ENCODE peak calls at places on chromosomes 5 and 9, in eight cellular contexts. One of them, this sample, is unnamed.

GRCh38 chr5:32984851-32985250 is 273.7 kb downstream of the NPR3 start:
- DNase-seq in left ventricle myocardium inferior: no peak
- DNase-seq in left cardiac atrium: no peak
- DNase-seq in amniotic stem cell: no peak
- DNase-seq in smooth muscle cell of the brain vasculature: no peak
- DNase-seq in mammary epithelial cell: peak
- DNase-seq in T-helper 2 cell treated with Interferon-gamma antibody and Interleukin-4, amounts not matched to agents 5 μg/mL and 100 μg/mL, for 36 hours: no peak
- DNase-seq in tibial artery: no peak
- DNase-seq in this sample: no peak

GRCh38 chr5:57450991-57451876 is 31.4 kb downstream of the ACTBL2 start:
- DNase-seq in amniotic stem cell: no peak
- DNase-seq in smooth muscle cell of the brain vasculature: no peak
- DNase-seq in mammary epithelial cell: no peak
- DNase-seq in left cardiac atrium: no peak
- DNase-seq in left ventricle myocardium inferior: no peak
- DNase-seq in T-helper 2 cell treated with Interferon-gamma antibody and Interleukin-4, amounts not matched to agents 5 μg/mL and 100 μg/mL, for 36 hours: no peak
- DNase-seq in tibial artery: no peak
- DNase-seq in this sample: no peak

GRCh38 chr9:136694163-136694864 is 7.1 kb upstream of the AGPAT2 start:
- DNase-seq in smooth muscle cell of the brain vasculature: no peak
- DNase-seq in tibial artery: no peak
- DNase-seq in amniotic stem cell: no peak
- DNase-seq in left ventricle myocardium inferior: peak
- DNase-seq in left cardiac atrium: peak
- DNase-seq in T-helper 2 cell treated with Interferon-gamma antibody and Interleukin-4, amounts not matched to agents 5 μg/mL and 100 μg/mL, for 36 hours: peak
- DNase-seq in mammary epithelial cell: peak
- DNase-seq in this sample: peak

GRCh38 chr9:91220491-91221135 is 141.1 kb downstream of the AUH start:
- DNase-seq in smooth muscle cell of the brain vasculature: no peak
- DNase-seq in left cardiac atrium: no peak
- DNase-seq in amniotic stem cell: no peak
- DNase-seq in left ventricle myocardium inferior: no peak
- DNase-seq in tibial artery: no peak
- DNase-seq in mammary epithelial cell: no peak
- DNase-seq in T-helper 2 cell treated with Interferon-gamma antibody and Interleukin-4, amounts not matched to agents 5 μg/mL and 100 μg/mL, for 36 hours: no peak
- DNase-seq in this sample: no peak

GRCh38 chr9:91897201-91897600 is 52.8 kb downstream of the ROR2 start:
- DNase-seq in smooth muscle cell of the brain vasculature: no peak
- DNase-seq in T-helper 2 cell treated with Interferon-gamma antibody and Interleukin-4, amounts not matched to agents 5 μg/mL and 100 μg/mL, for 36 hours: no peak
- DNase-seq in left cardiac atrium: no peak
- DNase-seq in mammary epithelial cell: peak
- DNase-seq in tibial artery: no peak
- DNase-seq in amniotic stem cell: no peak
- DNase-seq in left ventricle myocardium inferior: no peak
- DNase-seq in this sample: no peak

GRCh38 chr9:84597131-84597530 is 72.4 kb upstream of the NTRK2 start:
- DNase-seq in tibial artery: no peak
- DNase-seq in left cardiac atrium: no peak
- DNase-seq in amniotic stem cell: no peak
- DNase-seq in left ventricle myocardium inferior: no peak
- DNase-seq in mammary epithelial cell: no peak
- DNase-seq in T-helper 2 cell treated with Interferon-gamma antibody and Interleukin-4, amounts not matched to agents 5 μg/mL and 100 μg/mL, for 36 hours: no peak
- DNase-seq in smooth muscle cell of the brain vasculature: no peak
- DNase-seq in this sample: no peak

GRCh38 chr5:178126556-178126955 is 4.3 kb upstream of the RMND5B start:
- DNase-seq in smooth muscle cell of the brain vasculature: no peak
- DNase-seq in left cardiac atrium: no peak
- DNase-seq in amniotic stem cell: no peak
- DNase-seq in mammary epithelial cell: no peak
- DNase-seq in T-helper 2 cell treated with Interferon-gamma antibody and Interleukin-4, amounts not matched to agents 5 μg/mL and 100 μg/mL, for 36 hours: no peak
- DNase-seq in tibial artery: no peak
- DNase-seq in left ventricle myocardium inferior: no peak
- DNase-seq in this sample: no peak

GRCh38 chr9:95104088-95104960 is 213.2 kb downstream of the FANCC start:
- DNase-seq in tibial artery: no peak
- DNase-seq in left cardiac atrium: no peak
- DNase-seq in left ventricle myocardium inferior: no peak
- DNase-seq in amniotic stem cell: no peak
- DNase-seq in mammary epithelial cell: no peak
- DNase-seq in T-helper 2 cell treated with Interferon-gamma antibody and Interleukin-4, amounts not matched to agents 5 μg/mL and 100 μg/mL, for 36 hours: no peak
- DNase-seq in smooth muscle cell of the brain vasculature: no peak
- DNase-seq in this sample: no peak

GRCh38 chr5:74974451-74975089 is 77.8 kb downstream of the GCNT4 start:
- DNase-seq in left ventricle myocardium inferior: no peak
- DNase-seq in mammary epithelial cell: no peak
- DNase-seq in left cardiac atrium: no peak
- DNase-seq in amniotic stem cell: no peak
- DNase-seq in smooth muscle cell of the brain vasculature: no peak
- DNase-seq in tibial artery: no peak
- DNase-seq in T-helper 2 cell treated with Interferon-gamma antibody and Interleukin-4, amounts not matched to agents 5 μg/mL and 100 μg/mL, for 36 hours: peak
- DNase-seq in this sample: no peak

GRCh38 chr9:115553082-115553481 is 435.1 kb upstream of the TNC start:
- DNase-seq in left cardiac atrium: no peak
- DNase-seq in T-helper 2 cell treated with Interferon-gamma antibody and Interleukin-4, amounts not matched to agents 5 μg/mL and 100 μg/mL, for 36 hours: no peak
- DNase-seq in smooth muscle cell of the brain vasculature: no peak
- DNase-seq in mammary epithelial cell: no peak
- DNase-seq in amniotic stem cell: no peak
- DNase-seq in left ventricle myocardium inferior: no peak
- DNase-seq in tibial artery: no peak
- DNase-seq in this sample: no peak

GRCh38 chr9:104906441-104907277 is 21.3 kb downstream of the ABCA1 start:
- DNase-seq in tibial artery: peak
- DNase-seq in left ventricle myocardium inferior: no peak
- DNase-seq in mammary epithelial cell: peak
- DNase-seq in T-helper 2 cell treated with Interferon-gamma antibody and Interleukin-4, amounts not matched to agents 5 μg/mL and 100 μg/mL, for 36 hours: no peak
- DNase-seq in amniotic stem cell: no peak
- DNase-seq in left cardiac atrium: no peak
- DNase-seq in smooth muscle cell of the brain vasculature: no peak
- DNase-seq in this sample: no peak

GRCh38 chr9:123893831-123894460 is 36.0 kb downstream of the DENND1A start:
- DNase-seq in left cardiac atrium: no peak
- DNase-seq in T-helper 2 cell treated with Interferon-gamma antibody and Interleukin-4, amounts not matched to agents 5 μg/mL and 100 μg/mL, for 36 hours: no peak
- DNase-seq in smooth muscle cell of the brain vasculature: peak
- DNase-seq in tibial artery: no peak
- DNase-seq in mammary epithelial cell: no peak
- DNase-seq in amniotic stem cell: no peak
- DNase-seq in left ventricle myocardium inferior: no peak
- DNase-seq in this sample: no peak

GRCh38 chr9:15317836-15318235 is 10.8 kb upstream of the TTC39B start:
- DNase-seq in left cardiac atrium: no peak
- DNase-seq in left ventricle myocardium inferior: no peak
- DNase-seq in tibial artery: no peak
- DNase-seq in smooth muscle cell of the brain vasculature: no peak
- DNase-seq in amniotic stem cell: no peak
- DNase-seq in mammary epithelial cell: no peak
- DNase-seq in T-helper 2 cell treated with Interferon-gamma antibody and Interleukin-4, amounts not matched to agents 5 μg/mL and 100 μg/mL, for 36 hours: no peak
- DNase-seq in this sample: no peak

GRCh38 chr5:136222575-136223235 is 29.7 kb upstream of the SMIM32 start:
- DNase-seq in tibial artery: no peak
- DNase-seq in amniotic stem cell: no peak
- DNase-seq in left cardiac atrium: no peak
- DNase-seq in mammary epithelial cell: no peak
- DNase-seq in T-helper 2 cell treated with Interferon-gamma antibody and Interleukin-4, amounts not matched to agents 5 μg/mL and 100 μg/mL, for 36 hours: no peak
- DNase-seq in left ventricle myocardium inferior: no peak
- DNase-seq in smooth muscle cell of the brain vasculature: no peak
- DNase-seq in this sample: no peak

GRCh38 chr9:2157277-2158105 is 142.3 kb downstream of the SMARCA2 start:
- DNase-seq in T-helper 2 cell treated with Interferon-gamma antibody and Interleukin-4, amounts not matched to agents 5 μg/mL and 100 μg/mL, for 36 hours: peak
- DNase-seq in left ventricle myocardium inferior: peak
- DNase-seq in tibial artery: peak
- DNase-seq in smooth muscle cell of the brain vasculature: no peak
- DNase-seq in amniotic stem cell: peak
- DNase-seq in mammary epithelial cell: peak
- DNase-seq in left cardiac atrium: peak
- DNase-seq in this sample: no peak

GRCh38 chr9:16106211-16106610 is 553.4 kb downstream of the CCDC171 start:
- DNase-seq in left ventricle myocardium inferior: no peak
- DNase-seq in tibial artery: no peak
- DNase-seq in T-helper 2 cell treated with Interferon-gamma antibody and Interleukin-4, amounts not matched to agents 5 μg/mL and 100 μg/mL, for 36 hours: no peak
- DNase-seq in amniotic stem cell: no peak
- DNase-seq in left cardiac atrium: no peak
- DNase-seq in mammary epithelial cell: no peak
- DNase-seq in smooth muscle cell of the brain vasculature: no peak
- DNase-seq in this sample: no peak

GRCh38 chr9:88530051-88530450 is 4.9 kb upstream of the NXNL2 start:
- DNase-seq in tibial artery: peak
- DNase-seq in T-helper 2 cell treated with Interferon-gamma antibody and Interleukin-4, amounts not matched to agents 5 μg/mL and 100 μg/mL, for 36 hours: no peak
- DNase-seq in mammary epithelial cell: no peak
- DNase-seq in smooth muscle cell of the brain vasculature: no peak
- DNase-seq in left cardiac atrium: no peak
- DNase-seq in left ventricle myocardium inferior: no peak
- DNase-seq in amniotic stem cell: no peak
- DNase-seq in this sample: no peak

GRCh38 chr9:38068616-38068865 is 486 bp downstream of the SHB start:
- DNase-seq in left ventricle myocardium inferior: no peak
- DNase-seq in amniotic stem cell: no peak
- DNase-seq in tibial artery: no peak
- DNase-seq in left cardiac atrium: peak
- DNase-seq in smooth muscle cell of the brain vasculature: no peak
- DNase-seq in T-helper 2 cell treated with Interferon-gamma antibody and Interleukin-4, amounts not matched to agents 5 μg/mL and 100 μg/mL, for 36 hours: peak
- DNase-seq in mammary epithelial cell: peak
- DNase-seq in this sample: no peak

GRCh38 chr5:3222924-3223323 is 372.7 kb upstream of the IRX1 start:
- DNase-seq in smooth muscle cell of the brain vasculature: no peak
- DNase-seq in amniotic stem cell: no peak
- DNase-seq in mammary epithelial cell: no peak
- DNase-seq in tibial artery: no peak
- DNase-seq in left cardiac atrium: no peak
- DNase-seq in T-helper 2 cell treated with Interferon-gamma antibody and Interleukin-4, amounts not matched to agents 5 μg/mL and 100 μg/mL, for 36 hours: no peak
- DNase-seq in left ventricle myocardium inferior: no peak
- DNase-seq in this sample: no peak

GRCh38 chr5:172778223-172778814 is 7.3 kb upstream of the DUSP1 start:
- DNase-seq in T-helper 2 cell treated with Interferon-gamma antibody and Interleukin-4, amounts not matched to agents 5 μg/mL and 100 μg/mL, for 36 hours: peak
- DNase-seq in amniotic stem cell: peak
- DNase-seq in tibial artery: peak
- DNase-seq in smooth muscle cell of the brain vasculature: peak
- DNase-seq in mammary epithelial cell: peak
- DNase-seq in left ventricle myocardium inferior: no peak
- DNase-seq in left cardiac atrium: peak
- DNase-seq in this sample: no peak

GRCh38 chr9:88593537-88594185 is 58.7 kb downstream of the NXNL2 start:
- DNase-seq in smooth muscle cell of the brain vasculature: peak
- DNase-seq in amniotic stem cell: peak
- DNase-seq in left ventricle myocardium inferior: no peak
- DNase-seq in left cardiac atrium: peak
- DNase-seq in T-helper 2 cell treated with Interferon-gamma antibody and Interleukin-4, amounts not matched to agents 5 μg/mL and 100 μg/mL, for 36 hours: peak
- DNase-seq in tibial artery: peak
- DNase-seq in mammary epithelial cell: peak
- DNase-seq in this sample: no peak

GRCh38 chr5:51495672-51496071 is 112.4 kb downstream of the ISL1 start:
- DNase-seq in tibial artery: no peak
- DNase-seq in smooth muscle cell of the brain vasculature: no peak
- DNase-seq in amniotic stem cell: no peak
- DNase-seq in T-helper 2 cell treated with Interferon-gamma antibody and Interleukin-4, amounts not matched to agents 5 μg/mL and 100 μg/mL, for 36 hours: no peak
- DNase-seq in left cardiac atrium: no peak
- DNase-seq in mammary epithelial cell: peak
- DNase-seq in left ventricle myocardium inferior: no peak
- DNase-seq in this sample: no peak

GRCh38 chr9:108156270-108156998 is 666.9 kb upstream of the KLF4 start:
- DNase-seq in T-helper 2 cell treated with Interferon-gamma antibody and Interleukin-4, amounts not matched to agents 5 μg/mL and 100 μg/mL, for 36 hours: no peak
- DNase-seq in smooth muscle cell of the brain vasculature: no peak
- DNase-seq in tibial artery: no peak
- DNase-seq in left ventricle myocardium inferior: no peak
- DNase-seq in left cardiac atrium: peak
- DNase-seq in mammary epithelial cell: peak
- DNase-seq in amniotic stem cell: no peak
- DNase-seq in this sample: no peak

GRCh38 chr5:170633235-170634041 is 129.6 kb downstream of the KCNIP1 start:
- DNase-seq in left ventricle myocardium inferior: peak
- DNase-seq in left cardiac atrium: peak
- DNase-seq in amniotic stem cell: peak
- DNase-seq in tibial artery: peak
- DNase-seq in mammary epithelial cell: peak
- DNase-seq in smooth muscle cell of the brain vasculature: peak
- DNase-seq in T-helper 2 cell treated with Interferon-gamma antibody and Interleukin-4, amounts not matched to agents 5 μg/mL and 100 μg/mL, for 36 hours: no peak
- DNase-seq in this sample: peak

GRCh38 chr5:87195616-87196015 is 72.1 kb upstream of the RASA1 start:
- DNase-seq in smooth muscle cell of the brain vasculature: no peak
- DNase-seq in left cardiac atrium: no peak
- DNase-seq in mammary epithelial cell: no peak
- DNase-seq in amniotic stem cell: no peak
- DNase-seq in left ventricle myocardium inferior: no peak
- DNase-seq in tibial artery: no peak
- DNase-seq in T-helper 2 cell treated with Interferon-gamma antibody and Interleukin-4, amounts not matched to agents 5 μg/mL and 100 μg/mL, for 36 hours: no peak
- DNase-seq in this sample: no peak

GRCh38 chr5:65832603-65833228 is 93.7 kb upstream of the ERBIN start:
- DNase-seq in left ventricle myocardium inferior: no peak
- DNase-seq in mammary epithelial cell: peak
- DNase-seq in amniotic stem cell: no peak
- DNase-seq in smooth muscle cell of the brain vasculature: no peak
- DNase-seq in left cardiac atrium: no peak
- DNase-seq in tibial artery: no peak
- DNase-seq in T-helper 2 cell treated with Interferon-gamma antibody and Interleukin-4, amounts not matched to agents 5 μg/mL and 100 μg/mL, for 36 hours: no peak
- DNase-seq in this sample: no peak

GRCh38 chr9:17005085-17005484 is 129.8 kb upstream of the CNTLN start:
- DNase-seq in amniotic stem cell: peak
- DNase-seq in left cardiac atrium: peak
- DNase-seq in T-helper 2 cell treated with Interferon-gamma antibody and Interleukin-4, amounts not matched to agents 5 μg/mL and 100 μg/mL, for 36 hours: no peak
- DNase-seq in smooth muscle cell of the brain vasculature: peak
- DNase-seq in tibial artery: peak
- DNase-seq in left ventricle myocardium inferior: peak
- DNase-seq in mammary epithelial cell: no peak
- DNase-seq in this sample: peak

GRCh38 chr5:175706499-175706898 is 48.6 kb downstream of the HRH2 start:
- DNase-seq in T-helper 2 cell treated with Interferon-gamma antibody and Interleukin-4, amounts not matched to agents 5 μg/mL and 100 μg/mL, for 36 hours: no peak
- DNase-seq in left cardiac atrium: no peak
- DNase-seq in amniotic stem cell: no peak
- DNase-seq in tibial artery: no peak
- DNase-seq in smooth muscle cell of the brain vasculature: no peak
- DNase-seq in left ventricle myocardium inferior: no peak
- DNase-seq in mammary epithelial cell: no peak
- DNase-seq in this sample: no peak

GRCh38 chr9:120841930-120842684 is 615 bp downstream of the PSMD5 start:
- DNase-seq in smooth muscle cell of the brain vasculature: no peak
- DNase-seq in left ventricle myocardium inferior: no peak
- DNase-seq in left cardiac atrium: no peak
- DNase-seq in amniotic stem cell: no peak
- DNase-seq in T-helper 2 cell treated with Interferon-gamma antibody and Interleukin-4, amounts not matched to agents 5 μg/mL and 100 μg/mL, for 36 hours: no peak
- DNase-seq in mammary epithelial cell: no peak
- DNase-seq in tibial artery: no peak
- DNase-seq in this sample: no peak

GRCh38 chr9:136569526-136570148 is 23.8 kb upstream of the NOTCH1 start:
- DNase-seq in left ventricle myocardium inferior: no peak
- DNase-seq in smooth muscle cell of the brain vasculature: no peak
- DNase-seq in amniotic stem cell: no peak
- DNase-seq in mammary epithelial cell: no peak
- DNase-seq in tibial artery: no peak
- DNase-seq in T-helper 2 cell treated with Interferon-gamma antibody and Interleukin-4, amounts not matched to agents 5 μg/mL and 100 μg/mL, for 36 hours: no peak
- DNase-seq in left cardiac atrium: no peak
- DNase-seq in this sample: no peak

GRCh38 chr9:89815903-89816573 is 211.2 kb downstream of the GADD45G start:
- DNase-seq in T-helper 2 cell treated with Interferon-gamma antibody and Interleukin-4, amounts not matched to agents 5 μg/mL and 100 μg/mL, for 36 hours: no peak
- DNase-seq in left cardiac atrium: peak
- DNase-seq in left ventricle myocardium inferior: peak
- DNase-seq in amniotic stem cell: no peak
- DNase-seq in mammary epithelial cell: no peak
- DNase-seq in smooth muscle cell of the brain vasculature: no peak
- DNase-seq in tibial artery: no peak
- DNase-seq in this sample: peak

GRCh38 chr9:136599074-136599531 is 53.3 kb upstream of the NOTCH1 start:
- DNase-seq in left ventricle myocardium inferior: no peak
- DNase-seq in T-helper 2 cell treated with Interferon-gamma antibody and Interleukin-4, amounts not matched to agents 5 μg/mL and 100 μg/mL, for 36 hours: no peak
- DNase-seq in amniotic stem cell: no peak
- DNase-seq in smooth muscle cell of the brain vasculature: no peak
- DNase-seq in tibial artery: no peak
- DNase-seq in mammary epithelial cell: no peak
- DNase-seq in left cardiac atrium: no peak
- DNase-seq in this sample: no peak

GRCh38 chr5:17132444-17133083 is 84.9 kb upstream of the BASP1 start:
- DNase-seq in left cardiac atrium: no peak
- DNase-seq in amniotic stem cell: peak
- DNase-seq in smooth muscle cell of the brain vasculature: no peak
- DNase-seq in tibial artery: no peak
- DNase-seq in left ventricle myocardium inferior: no peak
- DNase-seq in T-helper 2 cell treated with Interferon-gamma antibody and Interleukin-4, amounts not matched to agents 5 μg/mL and 100 μg/mL, for 36 hours: no peak
- DNase-seq in mammary epithelial cell: no peak
- DNase-seq in this sample: no peak

GRCh38 chr9:98075332-98075805 is 18.8 kb downstream of the NANS start:
- DNase-seq in tibial artery: no peak
- DNase-seq in mammary epithelial cell: peak
- DNase-seq in T-helper 2 cell treated with Interferon-gamma antibody and Interleukin-4, amounts not matched to agents 5 μg/mL and 100 μg/mL, for 36 hours: no peak
- DNase-seq in left cardiac atrium: no peak
- DNase-seq in amniotic stem cell: peak
- DNase-seq in smooth muscle cell of the brain vasculature: no peak
- DNase-seq in left ventricle myocardium inferior: no peak
- DNase-seq in this sample: no peak

This sample was measured in heart right ventricle.